ENCODE peak calls at places on chromosome 2, in eight cellular contexts. E is heart right ventricle; P is right atrium auricular region; C is sigmoid colon; X is CD8-positive, alpha-beta T cell; F is cardiac muscle cell; W is psoas muscle; K is mammary epithelial cell. Q is an unnamed sample.
A peak's percentile ranks its signal among the peaks of the same experiment; 100 is the strongest.

GRCh38 chr2:108330971-108331370 is 42.3 kb downstream of the SULT1C2 start:
- DNase-seq in E (peak; percentile 7), P (no peak), C (no peak), X (no peak), F (peak; percentile 70), W (no peak), K (no peak), Q (no peak)

GRCh38 chr2:198376677-198377076 is 572.3 kb downstream of the PLCL1 start:
- DNase-seq in E (no peak), P (no peak), C (no peak), X (no peak), F (peak; percentile 19), W (no peak), K (peak; percentile 65), Q (no peak)

GRCh38 chr2:70091816-70092215 is 4.5 kb downstream of the PCBP1 start:
- DNase-seq in E (no peak), P (no peak), C (no peak), X (no peak), F (no peak), W (no peak), K (no peak), Q (no peak)

GRCh38 chr2:239715606-239716005 is 309.5 kb downstream of the NDUFA10 start:
- DNase-seq in E (no peak), P (no peak), C (no peak), X (no peak), F (no peak), W (no peak), K (no peak), Q (no peak)

GRCh38 chr2:20439193-20439475 is 7.7 kb upstream of the RHOB start:
- DNase-seq in E (no peak), P (peak; percentile 59), C (peak; percentile 45), X (no peak), F (peak; percentile 34), W (no peak), K (no peak), Q (no peak)

GRCh38 chr2:234690569-234691225 is 193.8 kb upstream of the ARL4C start:
- DNase-seq in E (no peak), P (peak; percentile 50), C (no peak), X (no peak), F (no peak), W (no peak), K (peak; percentile 45), Q (no peak)

GRCh38 chr2:205725059-205725458 is 42.8 kb downstream of the NRP2 start:
- DNase-seq in E (no peak), P (no peak), C (no peak), X (no peak), F (no peak), W (no peak), K (no peak), Q (no peak)

GRCh38 chr2:233114421-233114861 is 54.3 kb downstream of the INPP5D start:
- DNase-seq in E (no peak), P (no peak), C (peak; percentile 42), X (no peak), F (no peak), W (no peak), K (no peak), Q (no peak)

GRCh38 chr2:219475697-219476604 is 22.7 kb upstream of the GMPPA start:
- DNase-seq in E (peak; percentile 66), P (peak; percentile 72), C (peak; percentile 90), X (no peak), F (peak; percentile 72), W (peak; percentile 66), K (no peak), Q (peak; percentile 70)

GRCh38 chr2:78887436-78887835 is 138.1 kb upstream of the REG3G start:
- DNase-seq in E (no peak), P (no peak), C (no peak), X (no peak), F (no peak), W (no peak), K (no peak), Q (no peak)

GRCh38 chr2:27942612-27943011 is 52.1 kb downstream of the BABAM2 start:
- DNase-seq in E (no peak), P (no peak), C (no peak), X (no peak), F (no peak), W (no peak), K (no peak), Q (no peak)

GRCh38 chr2:231985823-231986261 is 24.3 kb downstream of the DIS3L2 start:
- DNase-seq in E (no peak), P (no peak), C (no peak), X (no peak), F (no peak), W (no peak), K (peak; percentile 80), Q (no peak)

GRCh38 chr2:15941970-15942710 is 1.8 kb downstream of the MYCN start:
- DNase-seq in E (peak; percentile 26), P (no peak), C (no peak), X (no peak), F (no peak), W (no peak), K (peak; percentile 15), Q (no peak)

GRCh38 chr2:50594233-50594632 is 437.7 kb downstream of the NRXN1 start:
- DNase-seq in E (no peak), P (no peak), C (no peak), X (no peak), F (no peak), W (no peak), K (no peak), Q (no peak)

GRCh38 chr2:73373335-73373734 is 12.3 kb upstream of the ALMS1 start:
- DNase-seq in E (no peak), P (no peak), C (no peak), X (no peak), F (no peak), W (no peak), K (no peak), Q (no peak)

GRCh38 chr2:926896-927295 is 23.8 kb upstream of the SNTG2 start:
- DNase-seq in E (no peak), P (no peak), C (no peak), X (no peak), F (no peak), W (no peak), K (no peak), Q (no peak)

GRCh38 chr2:44844651-44845270 is 96.7 kb upstream of the SIX3 start:
- DNase-seq in E (no peak), P (peak; percentile 26), C (no peak), X (no peak), F (no peak), W (no peak), K (peak; percentile 17), Q (no peak)

GRCh38 chr2:201344663-201345366 is 12.3 kb downstream of the FLACC1 start:
- DNase-seq in E (no peak), P (no peak), C (no peak), X (no peak), F (no peak), W (no peak), K (no peak), Q (no peak)

GRCh38 chr2:120887844-120888243 is 152.2 kb downstream of the GLI2 start:
- DNase-seq in E (no peak), P (no peak), C (no peak), X (no peak), F (no peak), W (no peak), K (no peak), Q (peak; percentile 48)

GRCh38 chr2:12694990-12695774 is 21.6 kb upstream of the TRIB2 start:
- DNase-seq in E (no peak), P (no peak), C (no peak), X (no peak), F (no peak), W (no peak), K (peak; percentile 44), Q (peak; percentile 22)

GRCh38 chr2:231410293-231411004 is 14.9 kb downstream of the B3GNT7 start:
- DNase-seq in E (no peak), P (no peak), C (no peak), X (no peak), F (no peak), W (no peak), K (no peak), Q (no peak)

GRCh38 chr2:79620679-79621078 is 107.8 kb downstream of the CTNNA2 start:
- DNase-seq in E (no peak), P (no peak), C (no peak), X (no peak), F (no peak), W (no peak), K (no peak), Q (no peak)

GRCh38 chr2:31379102-31379501 is 35.4 kb downstream of the XDH start:
- DNase-seq in E (no peak), P (no peak), C (no peak), X (no peak), F (no peak), W (no peak), K (peak; percentile 69), Q (no peak)

DNA sequence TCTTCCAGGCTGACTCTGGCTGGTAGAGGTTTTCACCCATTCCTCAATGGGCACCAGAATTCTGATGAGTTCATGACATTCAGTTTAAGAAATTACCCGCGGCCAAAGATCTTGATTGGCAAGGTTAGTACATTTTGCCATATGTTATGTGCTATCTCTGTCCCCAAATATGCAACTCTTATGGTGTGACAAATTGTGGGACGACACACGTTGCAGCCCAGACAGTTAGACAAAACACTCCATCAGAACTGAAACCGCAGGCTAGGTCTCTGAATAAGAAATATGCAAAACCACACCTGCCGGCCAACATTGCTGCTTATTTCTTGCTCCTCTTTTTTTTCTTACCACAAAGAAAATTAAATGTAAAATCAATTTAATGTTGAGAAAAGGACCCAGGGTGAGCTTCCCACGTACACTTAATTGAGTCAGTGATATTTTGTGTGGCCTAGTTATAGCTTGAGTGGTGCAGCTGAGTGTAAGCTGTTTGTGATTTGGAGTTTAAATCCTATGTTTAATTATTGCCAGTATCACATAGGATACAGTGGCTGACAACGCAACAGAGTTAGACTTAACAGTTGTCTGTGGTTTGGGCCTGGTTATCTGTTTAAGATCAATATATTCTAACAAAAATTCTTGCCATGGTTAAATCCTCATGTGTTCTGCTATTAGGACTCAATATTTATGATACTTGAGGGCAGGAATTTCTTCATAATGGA is 35.7 kb upstream of the LTBP1 start:
- DNase-seq in E (no peak), P (no peak), C (no peak), X (no peak), F (no peak), W (no peak), K (no peak), Q (no peak)
- H3K4me1 ChIP-seq in E (no peaks in the 10 kb centered on the region), P (no peaks in the 10 kb centered on the region), C (no peaks in the 10 kb centered on the region), X (no peaks in the 10 kb centered on the region), F (no peaks in the 10 kb centered on the region), W (no peaks in the 10 kb centered on the region), K (no peaks in the 10 kb centered on the region), Q (no peaks in the 10 kb centered on the region)

GRCh38 chr2:173815778-173816177 is 149.4 kb downstream of the SP3 start:
- DNase-seq in E (no peak), P (no peak), C (no peak), X (no peak), F (no peak), W (no peak), K (peak; percentile 61), Q (no peak)
- TF ChIP-seq CTCF in E (no peak), P (no peak), C (no peak), X (no peak), F (no peak), W (no peak), K (no peak), Q (no peak)

GRCh38 chr2:64135421-64135820 is 8.8 kb downstream of the PELI1 start:
- DNase-seq in E (no peak), P (no peak), C (no peak), X (no peak), F (no peak), W (no peak), K (no peak), Q (no peak)
- H3K4me1 ChIP-seq in E (peaks cover 95% of the 10 kb centered on the region), P (no peaks in the 10 kb centered on the region), C (no peaks in the 10 kb centered on the region), X (peaks cover 34% of the 10 kb centered on the region), F (peaks cover 32% of the 10 kb centered on the region), W (no peaks in the 10 kb centered on the region), K (peaks cover 44% of the 10 kb centered on the region), Q (peaks cover 4% of the 10 kb centered on the region)

GRCh38 chr2:217000406-217000805 is 140.5 kb upstream of the TNP1 start:
- DNase-seq in E (no peak), P (no peak), C (no peak), X (no peak), F (no peak), W (no peak), K (no peak), Q (no peak)
- TF ChIP-seq CTCF in E (peak; percentile 37), P (no peak), C (no peak), X (no peak), F (no peak), W (no peak), K (no peak), Q (no peak)

Q was measured in lung.